ENCODE peak calls at places on chromosome 20, in six cellular contexts. I is NAMALWA; N is amniotic stem cell; V is iris pigment epithelial cell; Q is GF-D8; P is stimulated activated CD4-positive, alpha-beta T cell treated with anti-CD3 and anti-CD28 coated beads, Interleukin-15, amount 100 ng/mL, for 1 hour. M is an unnamed sample.

GRCh38 chr20:33945391-33946079 is 48.2 kb upstream of the RALY start:
- DNase-seq in I (no peak), N (no peak), V (peak), Q (no peak), P (no peak), M (no peak)

GRCh38 chr20:38109657-38110524 is 55.2 kb downstream of the TGM2 start:
- DNase-seq in I (no peak), N (peak), V (peak), Q (peak), P (no peak), M (no peak)

GRCh38 chr20:17142666-17143065 is 84.2 kb upstream of the PCSK2 start:
- DNase-seq in I (no peak), N (no peak), V (no peak), Q (no peak), P (no peak), M (no peak)

GRCh38 chr20:38863024-38863851 is 57.7 kb downstream of the PPP1R16B start:
- DNase-seq in I (peak), N (no peak), V (no peak), Q (no peak), P (no peak), M (no peak)

GRCh38 chr20:25867776-25868649 is 171.4 kb upstream of the ZNF337 start:
- DNase-seq in I (no peak), N (no peak), V (peak), Q (no peak), P (no peak), M (no peak)

GRCh38 chr20:25544760-25545159 is 40.6 kb downstream of the NINL start:
- DNase-seq in I (no peak), N (no peak), V (peak), Q (no peak), P (no peak), M (no peak)

GRCh38 chr20:54062812-54063280 is 7.5 kb downstream of the BCAS1 start:
- DNase-seq in I (peak), N (no peak), V (peak), Q (no peak), P (no peak), M (no peak)

GRCh38 chr20:63337786-63338420 is 23.2 kb downstream of the CHRNA4 start:
- DNase-seq in I (no peak), N (no peak), V (peak), Q (no peak), P (no peak), M (peak)

GRCh38 chr20:34988176-34988540 is 32.5 kb downstream of the MYH7B start:
- DNase-seq in I (no peak), N (no peak), V (no peak), Q (no peak), P (no peak), M (no peak)

GRCh38 chr20:49762940-49763766 is 49.5 kb upstream of the B4GALT5 start:
- DNase-seq in I (no peak), N (no peak), V (peak), Q (no peak), P (no peak), M (no peak)

GRCh38 chr20:35729836-35730582 is 12.1 kb downstream of the RBM39 start:
- DNase-seq in I (peak), N (no peak), V (no peak), Q (no peak), P (no peak), M (no peak)

GRCh38 chr20:37987602-37988290 is 45.5 kb downstream of the TTI1 start:
- DNase-seq in I (no peak), N (no peak), V (no peak), Q (no peak), P (no peak), M (no peak)

GRCh38 chr20:22341508-22341907 is 242.9 kb downstream of the FOXA2 start:
- DNase-seq in I (no peak), N (no peak), V (peak), Q (no peak), P (no peak), M (no peak)

GRCh38 chr20:30168800-30169138 is 1088.7 kb upstream of the DEFB115 start:
- DNase-seq in I (no peak), N (no peak), V (no peak), Q (no peak), P (no peak), M (no peak)

GRCh38 chr20:49724637-49725606 is 11.2 kb upstream of the B4GALT5 start:
- DNase-seq in I (peak), N (no peak), V (peak), Q (peak), P (no peak), M (no peak)

GRCh38 chr20:45181639-45182038 is 6.9 kb downstream of the PI3 start:
- DNase-seq in I (no peak), N (no peak), V (no peak), Q (no peak), P (no peak), M (no peak)

GRCh38 chr20:63977392-63978276 is 1.8 kb downstream of the SAMD10 start:
- DNase-seq in I (no peak), N (no peak), V (peak), Q (peak), P (no peak), M (no peak)

GRCh38 chr20:4949833-4950178 is 51.5 kb downstream of the SLC23A2 start:
- DNase-seq in I (peak), N (no peak), V (peak), Q (peak), P (no peak), M (no peak)

GRCh38 chr20:38859070-38859690 is 53.7 kb downstream of the PPP1R16B start:
- DNase-seq in I (peak), N (no peak), V (no peak), Q (no peak), P (no peak), M (no peak)

GRCh38 chr20:24983896-24984295 is 8.7 kb downstream of the APMAP start:
- DNase-seq in I (no peak), N (no peak), V (no peak), Q (no peak), P (no peak), M (no peak)

GRCh38 chr20:35404614-35405259 is 7.0 kb downstream of the UQCC1 start:
- DNase-seq in I (peak), N (no peak), V (no peak), Q (no peak), P (no peak), M (no peak)

GRCh38 chr20:33450867-33451266 is 7.3 kb upstream of the SNTA1 start:
- DNase-seq in I (no peak), N (no peak), V (peak), Q (no peak), P (no peak), M (no peak)

GRCh38 chr20:53468583-53468982 is 125.1 kb downstream of the ZNF217 start:
- DNase-seq in I (no peak), N (no peak), V (no peak), Q (no peak), P (no peak), M (no peak)

GRCh38 chr20:62376112-62377063 is 9.3 kb upstream of the LAMA5 start:
- DNase-seq in I (no peak), N (no peak), V (no peak), Q (no peak), P (no peak), M (no peak)

GRCh38 chr20:35561268-35561667 is 19.4 kb downstream of the ERGIC3 start:
- DNase-seq in I (peak), N (no peak), V (peak), Q (no peak), P (no peak), M (no peak)

GRCh38 chr20:32585011-32585518 is at the start of gene NOL4L:
- DNase-seq in I (no peak), N (no peak), V (peak), Q (no peak), P (no peak), M (no peak)

GRCh38 chr20:37282558-37282957 is 6.9 kb upstream of the MANBAL start:
- DNase-seq in I (no peak), N (peak), V (peak), Q (no peak), P (no peak), M (no peak)

GRCh38 chr20:36519012-36519719 is 22.2 kb upstream of the MYL9 start:
- DNase-seq in I (no peak), N (no peak), V (no peak), Q (no peak), P (no peak), M (no peak)

GRCh38 chr20:25257130-25257529 is 9.2 kb downstream of the PYGB start:
- DNase-seq in I (no peak), N (no peak), V (no peak), Q (no peak), P (no peak), M (no peak)

GRCh38 chr20:41533537-41534136 is 84.5 kb downstream of the CHD6 start:
- DNase-seq in I (no peak), N (no peak), V (no peak), Q (no peak), P (no peak), M (no peak)

GRCh38 chr20:63755933-63756647 is 16.5 kb downstream of the SLC2A4RG start:
- DNase-seq in I (no peak), N (no peak), V (no peak), Q (no peak), P (no peak), M (no peak)